ENCODE peak calls at places on chromosomes 6 and 20, in four cellular contexts. D is H9, V is fibroblast of lung, R is GM23248. A is an unnamed sample.

GRCh38 chr6:146700078-146700686 is 101.4 kb downstream of the ADGB start:
- DNase-seq in R (peak), D (peak), V (peak), A (peak)

GRCh38 chr6:3410385-3411360 is 46.2 kb downstream of the SLC22A23 start:
- DNase-seq in D (peak), V (peak), R (peak), A (no peak)

GRCh38 chr6:76840865-76841264 is 622.4 kb downstream of the HTR1B start:
- DNase-seq in V (no peak), R (no peak), D (no peak), A (no peak)

GRCh38 chr6:100454571-100455229 is 10.0 kb downstream of the SIM1 start:
- DNase-seq in D (no peak), V (no peak), R (no peak), A (no peak)

GRCh38 chr20:52410746-52411317 is 219.3 kb upstream of the ZFP64 start:
- DNase-seq in D (no peak), R (peak), V (no peak), A (no peak)

GRCh38 chr6:73675466-73676098 is 20.4 kb upstream of the CD109 start:
- DNase-seq in D (peak), V (peak), R (peak), A (peak)

GRCh38 chr20:33796263-33796906 is 14.8 kb upstream of the CHMP4B start:
- DNase-seq in R (no peak), D (no peak), V (no peak), A (no peak)

GRCh38 chr6:34595332-34596090 is 39.4 kb upstream of the SPDEF start:
- DNase-seq in R (peak), D (no peak), V (no peak), A (no peak)

GRCh38 chr6:151679941-151680340 is 127.5 kb upstream of the ESR1 start:
- DNase-seq in V (no peak), R (no peak), D (no peak), A (no peak)

GRCh38 chr6:38162493-38163185 is 343.1 kb downstream of the ZFAND3 start:
- DNase-seq in V (no peak), D (no peak), R (no peak), A (no peak)

GRCh38 chr6:8059129-8059528 is 5.1 kb downstream of the BLOC1S5 start:
- DNase-seq in D (no peak), R (peak), V (peak), A (peak)

GRCh38 chr6:23244300-23244699 is 674.9 kb downstream of the HDGFL1 start:
- DNase-seq in R (peak), V (peak), D (no peak), A (no peak)

GRCh38 chr6:155850408-155850841 is 394.8 kb upstream of the NOX3 start:
- DNase-seq in D (no peak), R (peak), V (peak), A (no peak)

GRCh38 chr6:18034798-18035202 is 47.4 kb upstream of the KIF13A start:
- DNase-seq in R (no peak), D (peak), V (peak), A (no peak)

GRCh38 chr20:51023617-51024155 is 779 bp upstream of the KCNG1 start:
- DNase-seq in V (no peak), R (no peak), D (no peak), A (no peak)
- H3K9ac ChIP-seq in V (no peak), R (peak), D (no peak), A (peak)

GRCh38 chr20:4947817-4948559 is 53.3 kb downstream of the SLC23A2 start:
- DNase-seq in V (no peak), R (peak), D (no peak), A (no peak)
- H3K9ac ChIP-seq in V (no peak), R (no peak), D (no peak), A (no peak)

DNA sequence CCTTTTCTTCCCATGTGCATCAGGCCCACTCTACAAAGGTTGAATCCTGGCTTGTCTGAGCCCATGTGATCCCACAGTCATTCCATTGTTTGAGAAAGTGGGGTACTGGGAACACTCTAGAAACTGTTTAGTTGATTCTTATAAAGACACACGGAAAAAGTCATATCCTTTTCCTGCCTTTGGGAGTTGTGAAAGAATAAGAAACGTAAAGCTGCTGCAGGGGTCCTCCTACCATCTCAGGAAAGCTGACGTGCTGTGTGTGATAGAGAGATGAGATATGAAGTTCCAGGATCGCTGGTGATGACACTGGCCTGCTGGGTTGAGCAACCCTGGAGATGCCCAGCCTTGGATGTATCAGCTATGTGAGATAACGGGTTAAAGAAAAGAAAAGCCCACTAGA is 21.3 kb upstream of the HLA-DRB5 start:
- DNase-seq in V (no peak), D (no peak), R (no peak), A (no peak)
- H3K9ac ChIP-seq in V (no peak), D (no peak), R (no peak), A (no peak)

GRCh38 chr20:23586735-23587525 is 18.6 kb upstream of the CST9L start:
- DNase-seq in V (no peak), R (no peak), D (peak), A (no peak)
- H3K9ac ChIP-seq in V (no peak), R (no peak), D (no peak), A (no peak)

GRCh38 chr6:140076078-140076477 is 701.6 kb upstream of the CITED2 start:
- DNase-seq in R (no peak), D (no peak), V (no peak), A (no peak)

GRCh38 chr6:140082867-140083297 is 708.4 kb upstream of the CITED2 start:
- DNase-seq in V (peak), D (no peak), R (peak), A (peak)

GRCh38 chr6:140077712-140078551 is 703.5 kb upstream of the CITED2 start:
- DNase-seq in D (no peak), V (peak), R (no peak), A (peak)

GRCh38 chr6:140079328-140079727 is 704.9 kb upstream of the CITED2 start:
- DNase-seq in D (no peak), R (peak), V (peak), A (no peak)

DNA sequence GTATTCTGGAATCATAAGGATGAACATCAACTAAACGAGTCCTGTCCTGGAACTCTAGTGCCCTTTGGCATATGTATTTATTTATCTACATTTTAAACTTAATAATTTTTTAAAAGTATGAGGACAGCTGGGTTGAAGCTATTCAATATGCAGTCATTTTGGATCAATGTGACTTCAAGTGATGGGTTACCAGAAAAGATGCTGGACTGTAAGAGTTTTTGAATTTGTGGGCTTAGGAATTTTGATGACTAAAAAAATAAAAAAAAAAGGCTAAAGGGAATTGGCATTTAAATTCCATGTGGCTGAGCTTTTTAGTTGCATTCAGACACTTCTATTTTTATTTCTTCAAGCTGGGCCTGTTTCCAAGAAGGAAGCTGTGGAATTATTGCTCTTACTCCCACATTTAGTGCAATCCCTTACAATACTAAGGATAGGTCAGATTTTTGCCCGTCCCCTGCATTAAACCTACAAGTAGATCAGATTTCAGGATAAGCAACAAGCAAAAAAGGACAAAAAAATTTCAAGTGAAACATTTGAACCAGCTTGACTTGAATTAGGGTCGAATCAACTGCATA is 704.2 kb upstream of the CITED2 start:
- DNase-seq in D (no peak), V (peak), R (peak), A (no peak)
- H3K9ac ChIP-seq in D (no peak), V (no peak), R (peak), A (peak)

DNA sequence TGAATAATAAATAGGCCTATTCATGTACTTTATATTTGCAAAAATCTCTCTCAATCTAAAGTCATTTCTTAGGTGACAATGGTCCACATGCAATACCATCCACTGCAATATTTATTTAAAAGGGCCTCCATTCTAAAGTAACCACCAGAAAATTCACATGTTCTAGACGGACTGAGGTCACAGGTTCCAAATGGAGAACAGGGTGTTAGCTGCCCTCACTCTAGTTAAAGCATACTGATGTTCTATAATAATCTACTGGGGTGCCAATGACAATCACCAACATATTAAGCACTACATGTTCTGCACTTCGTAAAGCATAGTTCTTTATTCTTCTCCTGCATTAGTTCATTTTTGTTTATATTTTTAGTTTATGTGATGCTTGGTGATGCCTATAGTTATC is 1.2 kb downstream of the HBS1L start:
- DNase-seq in D (no peak), V (no peak), R (peak), A (no peak)
- H3K9ac ChIP-seq in D (peak), V (no peak), R (peak), A (peak)

A was measured in SK-N-MC.